ENCODE peak calls at places on chromosome 1, in eight cellular contexts. G, C, V, K, T, U, R and Q are unnamed samples.

GRCh38 chr1:52562766-52563165 is 9.9 kb upstream of the TUT4 start:
- DNase-seq in U (no peak), C (no peak), R (no peak), K (no peak), V (no peak), G (no peak), T (no peak), Q (no peak)

GRCh38 chr1:109900489-109900888 is 10.2 kb upstream of the CSF1 start:
- DNase-seq in K (no peak), R (no peak), V (no peak), C (no peak), G (no peak), U (no peak), T (no peak), Q (no peak)

GRCh38 chr1:211648980-211649934 is 26.2 kb downstream of the NEK2 start:
- DNase-seq in C (no peak), R (no peak), K (no peak), G (no peak), V (no peak), T (no peak), U (peak; percentile 84), Q (no peak)

GRCh38 chr1:52296345-52296744 is 69.7 kb downstream of the CC2D1B start:
- DNase-seq in R (no peak), G (peak; percentile 12), C (peak; percentile 55), T (peak; percentile 69), K (peak; percentile 62), U (no peak), V (no peak), Q (no peak)

GRCh38 chr1:76073471-76073870 is 1.1 kb upstream of the ST6GALNAC3 start:
- DNase-seq in T (peak; percentile 44), G (peak; percentile 40), U (no peak), V (no peak), R (no peak), K (no peak), C (peak; percentile 90), Q (no peak)

GRCh38 chr1:152441756-152442155 is 27.7 kb upstream of the CRNN start:
- DNase-seq in T (no peak), K (no peak), R (no peak), C (no peak), V (no peak), G (no peak), U (no peak), Q (no peak)

GRCh38 chr1:11880911-11881748 is 22.4 kb upstream of the NPPB start:
- DNase-seq in R (no peak), G (no peak), K (no peak), T (no peak), C (no peak), U (no peak), V (no peak), Q (no peak)

GRCh38 chr1:245969274-245969673 is 537.8 kb downstream of the SMYD3 start:
- DNase-seq in C (peak; percentile 98), K (peak; percentile 54), V (no peak), G (peak; percentile 96), T (no peak), R (no peak), U (no peak), Q (no peak)

GRCh38 chr1:94471271-94471670 is 53.1 kb downstream of the ABCD3 start:
- DNase-seq in G (no peak), U (no peak), K (no peak), V (no peak), C (no peak), R (no peak), T (no peak), Q (no peak)

GRCh38 chr1:30514945-30515344 is 208.4 kb downstream of the MATN1 start:
- DNase-seq in C (no peak), K (no peak), V (no peak), R (peak; percentile 61), T (no peak), G (no peak), U (peak; percentile 47), Q (peak; percentile 45)

GRCh38 chr1:18668750-18669404 is 38.2 kb downstream of the PAX7 start:
- DNase-seq in U (no peak), V (no peak), G (no peak), K (peak; percentile 97), R (no peak), T (no peak), C (no peak), Q (no peak)

GRCh38 chr1:219837274-219837993 is 90.9 kb downstream of the SLC30A10 start:
- DNase-seq in K (peak; percentile 51), T (peak; percentile 87), C (peak; percentile 50), G (peak; percentile 9), V (no peak), R (no peak), U (no peak), Q (no peak)

GRCh38 chr1:25676488-25676887 is 59.9 kb downstream of the MAN1C1 start:
- DNase-seq in R (no peak), V (no peak), C (peak; percentile 58), K (no peak), T (no peak), G (no peak), U (peak; percentile 58), Q (no peak)

GRCh38 chr1:202998836-202999750 is 8.1 kb upstream of the TMEM183A start:
- DNase-seq in G (peak; percentile 5), R (no peak), V (no peak), T (peak; percentile 85), U (no peak), K (peak; percentile 56), C (peak; percentile 26), Q (no peak)

GRCh38 chr1:194102607-194103006 is 916.2 kb upstream of the B3GALT2 start:
- DNase-seq in T (peak; percentile 67), K (no peak), V (no peak), C (no peak), G (no peak), R (no peak), U (no peak), Q (no peak)

GRCh38 chr1:163924041-163924440 is 602.3 kb downstream of the NUF2 start:
- DNase-seq in C (no peak), G (no peak), U (no peak), V (no peak), K (no peak), R (no peak), T (no peak), Q (no peak)

GRCh38 chr1:200154069-200154767 is 126.7 kb downstream of the NR5A2 start:
- DNase-seq in K (peak; percentile 79), U (peak; percentile 78), T (no peak), R (no peak), C (peak; percentile 15), G (no peak), V (no peak), Q (no peak)

GRCh38 chr1:155043793-155044192 is 7.3 kb upstream of the ADAM15 start:
- DNase-seq in C (no peak), T (no peak), K (no peak), V (no peak), R (no peak), G (no peak), U (no peak), Q (no peak)

GRCh38 chr1:87953109-87953508 is 624.4 kb downstream of the LMO4 start:
- DNase-seq in G (no peak), V (no peak), C (peak; percentile 22), U (no peak), R (no peak), K (no peak), T (no peak), Q (no peak)

DNA sequence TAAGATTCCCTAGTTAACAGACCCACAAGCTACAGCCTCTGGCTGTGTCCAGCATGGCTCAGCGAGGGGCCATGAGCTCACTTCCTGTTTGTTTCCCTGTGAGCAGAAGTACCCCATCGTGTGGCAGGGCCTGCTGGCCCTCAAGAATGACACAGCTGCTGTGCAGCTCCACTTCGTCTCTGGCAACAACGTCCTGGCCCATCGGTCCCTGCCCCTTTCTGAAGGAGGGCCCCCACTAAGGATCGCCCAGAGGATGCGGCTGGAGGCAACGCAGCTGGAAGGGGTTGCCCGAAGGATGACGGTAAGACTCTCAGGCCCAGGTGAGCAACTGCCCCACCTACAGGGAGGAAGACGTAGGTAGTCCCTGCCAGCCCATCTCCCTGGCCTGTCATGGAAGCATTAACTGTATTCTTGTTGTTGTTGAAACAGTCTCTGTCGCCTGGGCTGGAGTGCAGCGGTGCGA is 38.2 kb downstream of the ZBTB17 start:
- DNase-seq in K (peak; percentile 21), G (no peak), V (no peak), T (peak; percentile 70), C (peak; percentile 40), R (no peak), U (no peak), Q (peak; percentile 48)
- TF ChIP-seq CTCF in K (peak; percentile 31), G (peak; percentile 5), V (no peak), T (peak; percentile 42), C (peak; percentile 4), R (no peak), U (no peak), Q (no peak)

GRCh38 chr1:243348331-243348730 is 92.5 kb downstream of the SDCCAG8 start:
- DNase-seq in K (no peak), T (no peak), V (no peak), G (no peak), C (no peak), R (no peak), U (no peak), Q (no peak)

GRCh38 chr1:243343970-243344749 is 88.3 kb downstream of the SDCCAG8 start:
- DNase-seq in V (no peak), C (peak; percentile 32), T (peak; percentile 87), K (peak; percentile 45), G (no peak), U (no peak), R (no peak), Q (no peak)

GRCh38 chr1:243346016-243346415 is 90.2 kb downstream of the SDCCAG8 start:
- DNase-seq in K (no peak), G (no peak), T (no peak), U (no peak), V (no peak), C (no peak), R (no peak), Q (no peak)

GRCh38 chr1:243346481-243346880 is 90.6 kb downstream of the SDCCAG8 start:
- DNase-seq in V (no peak), R (no peak), C (no peak), K (no peak), T (no peak), U (no peak), G (no peak), Q (no peak)

GRCh38 chr1:243345205-243345604 is 89.4 kb downstream of the SDCCAG8 start:
- DNase-seq in U (no peak), G (no peak), C (no peak), V (no peak), K (no peak), T (no peak), R (no peak), Q (no peak)
- TF ChIP-seq CTCF in U (no peak), G (no peak), C (no peak), V (no peak), K (no peak), T (peak; percentile 20), R (no peak), Q (peak; percentile 28)

DNA sequence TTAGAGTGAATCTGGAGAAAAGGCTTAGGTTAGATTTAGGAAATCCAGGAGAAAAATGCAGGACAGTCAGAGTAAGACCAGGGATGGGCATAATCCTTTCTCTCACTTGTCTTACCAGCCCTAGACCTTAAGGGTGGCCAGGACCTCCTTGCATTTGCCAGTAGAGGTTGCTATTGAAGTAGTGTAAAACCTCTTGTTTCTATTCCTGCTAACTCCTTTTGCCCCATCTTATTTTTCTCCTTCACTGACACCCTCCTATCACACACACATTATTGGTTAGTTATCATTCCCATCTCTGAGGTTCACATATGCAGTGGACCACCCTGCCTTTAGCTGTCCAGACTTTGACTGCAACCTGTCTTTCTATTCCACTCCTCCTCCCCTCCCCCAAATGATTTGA is 75.0 kb upstream of the MACF1 start:
- DNase-seq in T (peak; percentile 57), C (peak; percentile 50), R (no peak), G (no peak), V (no peak), K (no peak), U (no peak), Q (no peak)
- TF ChIP-seq CTCF in T (peak; percentile 38), C (peak; percentile 41), R (no peak), G (peak; percentile 43), V (no peak), K (no peak), U (no peak), Q (no peak)

GRCh38 chr1:77543822-77544448 is 138.5 kb downstream of the ZZZ3 start:
- DNase-seq in K (peak; percentile 52), U (no peak), T (no peak), R (no peak), C (peak; percentile 27), G (no peak), V (no peak), Q (no peak)
- TF ChIP-seq CTCF in K (no peak), U (no peak), T (no peak), R (no peak), C (no peak), G (no peak), V (no peak), Q (no peak)